ENCODE peak calls at places on chromosomes 1 and 21, in four cellular contexts. X, F, P and L are unnamed samples.

GRCh38 chr1:219523411-219523810 is 89.5 kb downstream of the ZC3H11B start:
- DNase-seq in P (no peak), X (no peak), F (no peak), L (no peak)

GRCh38 chr1:154793674-154794073 is 76.4 kb downstream of the KCNN3 start:
- DNase-seq in P (no peak), F (no peak), X (no peak), L (no peak)

GRCh38 chr1:146032613-146033219 is 11.2 kb upstream of the HJV start:
- DNase-seq in X (peak), P (no peak), F (peak), L (peak)

GRCh38 chr1:58702766-58703165 is 2.9 kb upstream of the MYSM1 start:
- DNase-seq in F (no peak), X (no peak), P (no peak), L (no peak)

GRCh38 chr1:150061632-150062101 is 5.9 kb upstream of the VPS45 start:
- DNase-seq in X (no peak), F (no peak), P (no peak), L (no peak)

GRCh38 chr1:64487061-64487460 is 17.1 kb downstream of the CACHD1 start:
- DNase-seq in X (no peak), P (no peak), F (no peak), L (no peak)

GRCh38 chr1:107297681-107298080 is 156.8 kb downstream of the NTNG1 start:
- DNase-seq in F (no peak), X (no peak), P (no peak), L (no peak)

GRCh38 chr1:55781944-55782482 is 566.8 kb upstream of the USP24 start:
- DNase-seq in F (no peak), X (no peak), P (no peak), L (no peak)

GRCh38 chr1:222347627-222348026 is 200.3 kb downstream of the HHIPL2 start:
- DNase-seq in X (no peak), P (no peak), F (no peak), L (no peak)

GRCh38 chr1:24995121-24995520 is 65.0 kb upstream of the RUNX3 start:
- DNase-seq in F (no peak), X (no peak), P (no peak), L (no peak)

GRCh38 chr1:245156041-245156735 is 1.4 kb downstream of the KIF26B start:
- DNase-seq in X (peak), P (peak), F (peak), L (peak)

GRCh38 chr21:17513214-17514123 is 626 bp downstream of the CXADR start:
- DNase-seq in X (peak), F (peak), P (peak), L (peak)

GRCh38 chr1:67931198-67931597 is 97.9 kb upstream of the GNG12 start:
- DNase-seq in F (no peak), P (no peak), X (no peak), L (no peak)

GRCh38 chr1:149844650-149845255 is 54.6 kb upstream of the BOLA1 start:
- DNase-seq in X (no peak), P (no peak), F (no peak), L (no peak)

GRCh38 chr1:151829352-151830046 is 2.1 kb downstream of the RORC start:
- DNase-seq in F (no peak), P (no peak), X (no peak), L (no peak)

GRCh38 chr1:78277253-78277652 is 213.5 kb upstream of the PTGFR start:
- DNase-seq in F (no peak), X (no peak), P (no peak), L (no peak)

GRCh38 chr1:42723511-42723910 is 16.5 kb downstream of the CLDN19 start:
- DNase-seq in X (no peak), P (peak), F (no peak), L (no peak)

GRCh38 chr1:178664278-178664677 is 60.8 kb upstream of the RALGPS2 start:
- DNase-seq in P (no peak), F (no peak), X (no peak), L (no peak)

GRCh38 chr1:202056644-202057334 is 46.4 kb downstream of the ELF3 start:
- DNase-seq in F (no peak), P (no peak), X (peak), L (no peak)

GRCh38 chr1:17438977-17439249 is 564 bp downstream of the RCC2 start:
- DNase-seq in P (no peak), X (no peak), F (no peak), L (no peak)

GRCh38 chr1:105636052-105636451 is 1420.4 kb upstream of the PRMT6 start:
- DNase-seq in X (no peak), F (no peak), P (no peak), L (no peak)

GRCh38 chr1:234975941-234976871 is 152.4 kb downstream of the TOMM20 start:
- DNase-seq in P (no peak), F (no peak), X (peak), L (no peak)

GRCh38 chr1:9238550-9238949 is 4.0 kb downstream of the H6PD start:
- DNase-seq in P (no peak), X (no peak), F (no peak), L (peak)

GRCh38 chr1:37325509-37326437 is 148.6 kb upstream of the ZC3H12A start:
- DNase-seq in X (no peak), P (no peak), F (no peak), L (no peak)

GRCh38 chr21:26099610-26100219 is 70.9 kb downstream of the APP start:
- DNase-seq in P (no peak), X (no peak), F (no peak), L (no peak)

GRCh38 chr1:114707604-114708003 is 9.0 kb downstream of the NRAS start:
- DNase-seq in P (no peak), F (no peak), X (no peak), L (no peak)

GRCh38 chr1:22745675-22746585 is 35.3 kb downstream of the EPHB2 start:
- DNase-seq in P (no peak), X (peak), F (no peak), L (peak)
- H2AFZ ChIP-seq in P (no peak), X (no peak), F (no peak), L (no peak)

DNA sequence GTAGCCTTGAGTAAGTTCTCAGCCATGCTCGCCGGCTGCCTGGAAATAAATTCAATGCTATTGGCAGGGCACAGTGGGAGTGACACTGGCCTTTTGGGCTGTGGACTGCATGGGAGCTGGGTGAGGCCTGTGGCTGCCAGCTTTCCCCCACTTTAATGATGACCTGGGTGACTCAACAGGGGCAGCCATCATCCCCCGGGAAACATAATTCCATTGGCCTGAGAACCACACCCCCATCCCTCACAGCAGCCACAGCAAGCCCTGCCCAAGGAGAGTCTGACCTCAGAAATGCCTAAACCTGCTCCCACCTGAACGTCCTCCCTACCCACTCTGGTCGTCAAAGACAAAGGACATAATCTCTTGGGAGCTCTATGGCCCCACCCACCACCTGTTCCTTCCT is 384.0 kb downstream of the LTN1 start:
- DNase-seq in P (no peak), X (no peak), F (no peak), L (no peak)
- TF ChIP-seq JUN in P (no peak), X (no peak), F (no peak), L (no peak)

GRCh38 chr1:224669400-224669799 is 53.3 kb downstream of the CNIH3 start:
- DNase-seq in F (no peak), X (no peak), P (no peak), L (no peak)
- H2AFZ ChIP-seq in F (no peak), X (no peak), P (no peak), L (no peak)

GRCh38 chr1:53660666-53661065 is 78.3 kb downstream of the GLIS1 start:
- DNase-seq in P (no peak), F (no peak), X (no peak), L (no peak)

GRCh38 chr1:53659436-53659835 is 79.5 kb downstream of the GLIS1 start:
- DNase-seq in F (no peak), P (no peak), X (no peak), L (no peak)

GRCh38 chr1:53662951-53663350 is 76.0 kb downstream of the GLIS1 start:
- DNase-seq in F (no peak), P (no peak), X (no peak), L (no peak)

GRCh38 chr1:53663525-53664300 is 75.3 kb downstream of the GLIS1 start:
- DNase-seq in X (no peak), P (no peak), F (no peak), L (no peak)

DNA sequence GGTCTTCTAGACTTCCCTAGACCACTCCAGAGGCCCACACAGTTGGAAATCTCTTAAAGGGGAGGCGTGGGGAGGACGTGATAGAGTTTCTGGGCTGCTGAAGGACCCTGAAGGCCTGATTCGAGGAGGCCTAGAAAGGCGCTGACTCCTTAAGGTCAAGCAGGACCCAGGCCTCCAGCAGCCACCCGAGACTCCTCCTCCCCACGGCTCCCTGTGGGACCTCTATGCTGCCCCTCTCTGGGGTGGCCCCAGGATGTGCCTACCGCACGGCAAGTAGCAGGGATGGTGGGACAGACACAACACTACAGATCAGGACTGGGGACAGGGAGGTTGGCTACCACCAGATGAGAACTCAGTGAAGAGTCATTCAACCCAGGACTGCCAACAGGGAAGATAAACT is 77.5 kb downstream of the GLIS1 start:
- DNase-seq in X (no peak), F (no peak), P (no peak), L (no peak)
- TF ChIP-seq JUN in X (no peak), F (no peak), P (no peak), L (no peak)